ENCODE peak calls at places on chromosome 7, in five cellular contexts. G, E, U, W and C are unnamed samples.

GRCh38 chr7:74324499-74325229 is 35.5 kb downstream of the CLIP2 start:
- DNase-seq in G (no peak), U (peak; percentile 80), E (no peak), W (peak; percentile 17), C (no peak)

GRCh38 chr7:37352251-37352650 is 96.4 kb downstream of the ELMO1 start:
- DNase-seq in E (no peak), U (no peak), W (no peak), G (no peak), C (no peak)

GRCh38 chr7:48528689-48529088 is 357.4 kb downstream of the ABCA13 start:
- DNase-seq in W (no peak), U (no peak), E (no peak), G (no peak), C (no peak)

GRCh38 chr7:80412842-80413241 is 99.0 kb downstream of the GNAT3 start:
- DNase-seq in W (no peak), U (no peak), E (no peak), G (peak; percentile 46), C (no peak)

GRCh38 chr7:154953006-154953684 is 49.8 kb downstream of the PAXIP1 start:
- DNase-seq in E (peak; percentile 91), G (peak; percentile 62), U (no peak), W (peak; percentile 54), C (no peak)

GRCh38 chr7:138864667-138865066 is 66.7 kb upstream of the ATP6V0A4 start:
- DNase-seq in U (no peak), W (no peak), G (peak; percentile 84), E (no peak), C (no peak)

GRCh38 chr7:116185450-116185849 is 24.9 kb upstream of the TES start:
- DNase-seq in E (no peak), G (no peak), U (no peak), W (no peak), C (no peak)

GRCh38 chr7:143015926-143016490 is 10.9 kb downstream of the OR9A2 start:
- DNase-seq in W (no peak), U (no peak), G (peak; percentile 47), E (no peak), C (no peak)

GRCh38 chr7:99557940-99558305 is 519 bp upstream of the ZNF655 start:
- DNase-seq in W (no peak), G (no peak), U (no peak), E (no peak), C (no peak)

GRCh38 chr7:69504733-69505132 is 93.5 kb upstream of the AUTS2 start:
- DNase-seq in G (no peak), U (no peak), E (no peak), W (no peak), C (no peak)

GRCh38 chr7:83738436-83738835 is 89.5 kb upstream of the SEMA3E start:
- DNase-seq in U (no peak), W (no peak), G (no peak), E (no peak), C (no peak)

GRCh38 chr7:123748171-123748733 is 551 bp downstream of the WASL start:
- DNase-seq in U (peak; percentile 56), W (peak; percentile 45), G (peak; percentile 47), E (peak; percentile 87), C (peak; percentile 77)

GRCh38 chr7:116802784-116803183 is 59.6 kb upstream of the CAPZA2 start:
- DNase-seq in G (peak; percentile 81), U (no peak), W (no peak), E (no peak), C (no peak)

GRCh38 chr7:90701021-90701420 is 104.9 kb downstream of the CDK14 start:
- DNase-seq in G (no peak), W (no peak), U (no peak), E (no peak), C (no peak)

GRCh38 chr7:31478744-31479143 is 35.1 kb upstream of the ITPRID1 start:
- DNase-seq in G (no peak), W (no peak), E (no peak), U (no peak), C (no peak)

GRCh38 chr7:2601907-2602735 is 29.7 kb upstream of the TTYH3 start:
- DNase-seq in U (no peak), E (no peak), G (no peak), W (no peak), C (no peak)

GRCh38 chr7:96689414-96689813 is 20.2 kb downstream of the SEM1 start:
- DNase-seq in W (no peak), E (no peak), G (no peak), U (no peak), C (no peak)

GRCh38 chr7:157693071-157693520 is 356.3 kb downstream of the DNAJB6 start:
- DNase-seq in U (no peak), G (no peak), W (no peak), E (peak; percentile 59), C (no peak)

GRCh38 chr7:28408105-28408973 is 4.0 kb upstream of the CREB5 start:
- DNase-seq in U (peak; percentile 65), G (no peak), W (peak; percentile 27), E (peak; percentile 88), C (no peak)

DNA sequence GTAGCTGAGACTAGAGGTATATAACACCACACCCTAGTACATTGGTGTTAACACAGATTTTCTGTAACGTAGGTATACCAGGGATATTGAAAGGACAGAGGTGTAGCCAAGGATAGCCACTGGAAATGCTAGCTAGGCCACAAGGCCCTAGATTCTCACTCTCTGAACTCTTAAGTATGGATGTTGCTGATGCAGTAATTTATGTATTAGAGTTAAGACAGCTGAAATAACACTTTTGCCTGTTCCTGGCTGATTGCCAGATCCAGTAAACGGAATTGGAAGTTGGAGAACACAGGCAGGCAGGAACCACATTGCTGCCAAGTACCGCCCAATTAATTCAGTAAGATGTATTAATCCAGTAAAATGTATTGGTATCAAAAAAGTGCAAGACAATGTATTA is 1.8 kb downstream of the CALU start:
- DNase-seq in E (no peak), U (no peak), G (peak; percentile 56), W (no peak), C (no peak)
- H3K4me3 ChIP-seq in E (no peak overlapping the region), U (peak overlapping the region; percentile 98), G (peak overlapping the region; percentile 94), W (peak overlapping the region; percentile 89), C (peak overlapping the region; percentile 82)

GRCh38 chr7:131924857-131925256 is 368.4 kb upstream of the PODXL start:
- DNase-seq in G (no peak), U (no peak), W (no peak), E (no peak), C (no peak)
- H3K4me3 ChIP-seq in G (no peak overlapping the region), U (no peak overlapping the region), W (no peak overlapping the region), E (no peak overlapping the region), C (no peak overlapping the region)

DNA sequence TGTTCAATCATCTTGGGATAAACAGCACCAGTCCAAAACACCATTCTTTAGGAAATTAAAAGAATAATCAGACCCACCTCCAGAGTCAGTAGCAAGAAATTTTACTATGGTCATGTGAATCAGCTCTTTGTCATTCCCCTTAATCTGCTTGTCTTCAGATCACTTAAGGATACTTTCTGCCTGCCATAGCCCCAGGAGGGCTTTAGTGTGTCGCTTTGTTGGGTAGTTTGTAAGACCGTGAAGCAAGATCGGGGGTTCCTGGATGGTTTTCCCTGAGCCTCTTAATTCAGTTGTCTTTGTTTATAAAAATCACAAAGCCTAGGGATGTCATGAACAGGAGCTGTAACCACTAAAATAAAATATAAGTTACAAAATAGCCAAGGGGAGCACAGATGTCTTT is 223.6 kb downstream of the RELN start:
- DNase-seq in W (no peak), G (no peak), E (no peak), U (no peak), C (no peak)
- H3K4me3 ChIP-seq in W (no peak overlapping the region), G (no peak overlapping the region), E (no peak overlapping the region), U (no peak overlapping the region), C (no peak overlapping the region)

GRCh38 chr7:139915864-139916716 is 87.0 kb downstream of the TBXAS1 start:
- DNase-seq in E (peak; percentile 85), G (peak; percentile 98), W (peak; percentile 20), U (no peak), C (no peak)
- H3K4me3 ChIP-seq in E (no peak overlapping the region), G (no peak overlapping the region), W (no peak overlapping the region), U (no peak overlapping the region), C (peak overlapping the region; percentile 44)

GRCh38 chr7:77839919-77840318 is 41.3 kb downstream of the PHTF2 start:
- DNase-seq in G (no peak), E (no peak), W (no peak), U (no peak), C (no peak)
- H3K4me3 ChIP-seq in G (no peak overlapping the region), E (no peak overlapping the region), W (no peak overlapping the region), U (no peak overlapping the region), C (no peak overlapping the region)

DNA sequence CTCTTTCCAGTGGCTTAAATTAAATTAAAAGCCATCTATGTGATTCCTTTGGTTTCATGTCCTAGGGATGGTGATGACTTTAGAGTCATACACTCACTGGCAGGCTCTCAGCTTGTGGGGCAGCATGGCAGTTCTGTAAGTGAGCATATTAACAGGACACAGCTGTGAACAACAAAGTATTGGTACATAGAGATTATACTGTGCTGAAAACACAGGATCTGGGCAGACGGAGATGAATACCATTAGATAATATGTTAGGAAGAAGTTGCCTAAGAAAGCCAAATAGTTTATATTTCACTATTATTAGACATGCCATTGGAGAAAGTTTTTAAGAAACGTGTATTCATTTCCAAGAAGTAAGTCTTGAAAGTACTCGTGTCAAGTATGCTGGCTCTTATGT is 274.6 kb downstream of the INHBA start:
- DNase-seq in E (no peak), U (no peak), G (no peak), W (no peak), C (no peak)
- H3K4me3 ChIP-seq in E (no peak overlapping the region), U (no peak overlapping the region), G (no peak overlapping the region), W (no peak overlapping the region), C (no peak overlapping the region)

GRCh38 chr7:153190452-153190851 is 430.9 kb downstream of the ACTR3B start:
- DNase-seq in W (no peak), U (no peak), G (no peak), E (no peak), C (no peak)

GRCh38 chr7:153188161-153188560 is 428.6 kb downstream of the ACTR3B start:
- DNase-seq in U (no peak), W (no peak), E (no peak), G (no peak), C (no peak)

GRCh38 chr7:153188630-153189029 is 429.1 kb downstream of the ACTR3B start:
- DNase-seq in G (no peak), W (no peak), U (no peak), E (no peak), C (no peak)

GRCh38 chr7:153190986-153191385 is 431.4 kb downstream of the ACTR3B start:
- DNase-seq in W (no peak), E (no peak), G (no peak), U (no peak), C (no peak)

DNA sequence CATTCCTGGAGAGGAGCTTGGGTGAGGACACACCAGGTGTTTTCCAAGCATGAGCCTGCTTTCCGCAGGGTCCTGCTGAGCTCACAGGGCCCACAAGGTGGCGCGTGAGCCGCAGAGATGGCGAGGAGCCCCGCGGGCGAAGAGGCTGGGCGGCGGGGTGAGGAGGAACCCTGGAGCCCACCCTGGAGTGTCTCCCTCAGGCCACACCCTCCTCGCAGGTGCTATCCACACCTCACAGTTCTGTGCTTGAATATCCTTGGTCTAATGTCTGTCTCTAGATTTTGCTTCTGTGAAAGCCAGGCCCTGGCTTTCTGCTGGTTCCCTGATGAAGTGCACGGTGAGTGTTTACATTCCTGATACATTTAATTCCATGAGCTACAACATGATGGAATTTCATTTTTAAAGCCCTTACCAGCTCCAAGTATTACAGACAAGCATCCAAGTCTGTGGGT is 433.6 kb downstream of the ACTR3B start:
- DNase-seq in G (no peak), U (peak; percentile 69), W (peak; percentile 24), E (no peak), C (no peak)
- H3K4me3 ChIP-seq in G (no peak overlapping the region), U (peak overlapping the region; percentile 50), W (no peak overlapping the region), E (no peak overlapping the region), C (no peak overlapping the region)

GRCh38 chr7:76281006-76281705 is 21.3 kb upstream of the HSPB1 start:
- DNase-seq in W (no peak), U (no peak), E (no peak), G (no peak), C (no peak)
- H3K4me3 ChIP-seq in W (peak overlapping the region; percentile 52), U (peak overlapping the region; percentile 56), E (no peak overlapping the region), G (peak overlapping the region; percentile 44), C (peak overlapping the region; percentile 84)